ENCODE peak calls at places on chromosome 21, in four cellular contexts. P is H9, F is uterus, E is adrenal gland. T is an unnamed sample.
A peak's percentile ranks its signal among the peaks of the same experiment; 100 is the strongest.

GRCh38 chr21:15614757-15615156 is 115.0 kb upstream of the USP25 start:
- DNase-seq in P (no peak), F (no peak), E (no peak), T (no peak)

GRCh38 chr21:23968722-23969647 is 1638.3 kb downstream of the MRPL39 start:
- DNase-seq in P (peak; percentile 75), F (no peak), E (peak; percentile 59), T (no peak)

GRCh38 chr21:30818837-30819236 is 5.8 kb upstream of the KRTAP8-1 start:
- DNase-seq in P (no peak), F (no peak), E (no peak), T (no peak)

GRCh38 chr21:14064296-14064645 is 146.5 kb downstream of the LIPI start:
- DNase-seq in P (peak; percentile 20), F (no peak), E (no peak), T (no peak)

GRCh38 chr21:27555996-27556395 is 589.1 kb upstream of the ADAMTS5 start:
- DNase-seq in P (no peak), F (no peak), E (no peak), T (no peak)

GRCh38 chr21:37149411-37149810 is 76.4 kb downstream of the TTC3 start:
- DNase-seq in P (no peak), F (no peak), E (no peak), T (no peak)

GRCh38 chr21:23743821-23744220 is 1863.5 kb downstream of the MRPL39 start:
- DNase-seq in P (no peak), F (no peak), E (no peak), T (no peak)

GRCh38 chr21:14875704-14876364 is 189.0 kb downstream of the NRIP1 start:
- DNase-seq in P (no peak), F (no peak), E (no peak), T (no peak)

GRCh38 chr21:21200103-21200938 is 202.1 kb downstream of the NCAM2 start:
- DNase-seq in P (no peak), F (peak; percentile 25), E (peak; percentile 79), T (no peak)

GRCh38 chr21:26846036-26846931 is 1.1 kb upstream of the ADAMTS1 start:
- DNase-seq in P (peak; percentile 81), F (peak; percentile 92), E (peak; percentile 70), T (no peak)

GRCh38 chr21:36322083-36322424 is 2.1 kb downstream of the MORC3 start:
- DNase-seq in P (no peak), F (no peak), E (no peak), T (no peak)

GRCh38 chr21:38933731-38934130 is 128.0 kb downstream of the ETS2 start:
- DNase-seq in P (no peak), F (no peak), E (no peak), T (no peak)

GRCh38 chr21:37896788-37897187 is 19.5 kb downstream of the KCNJ6 start:
- DNase-seq in P (no peak), F (no peak), E (no peak), T (no peak)

GRCh38 chr21:26027696-26028095 is 142.9 kb downstream of the APP start:
- DNase-seq in P (no peak), F (no peak), E (no peak), T (no peak)

GRCh38 chr21:46477765-46478164 is 19.1 kb downstream of the DIP2A start:
- DNase-seq in P (no peak), F (no peak), E (no peak), T (no peak)

GRCh38 chr21:36429672-36430546 is 44.7 kb downstream of the CHAF1B start:
- DNase-seq in P (peak; percentile 75), F (peak; percentile 88), E (peak; percentile 95), T (no peak)

GRCh38 chr21:38773108-38774061 is 32.3 kb upstream of the ETS2 start:
- DNase-seq in P (no peak), F (peak; percentile 68), E (no peak), T (no peak)

GRCh38 chr21:17416139-17416538 is 96.7 kb upstream of the CXADR start:
- DNase-seq in P (no peak), F (peak; percentile 73), E (no peak), T (no peak)

GRCh38 chr21:39182484-39183271 is 573 bp downstream of the PSMG1 start:
- DNase-seq in P (no peak), F (peak; percentile 29), E (peak; percentile 56), T (no peak)

GRCh38 chr21:46352913-46353312 is 29.0 kb downstream of the PCNT start:
- DNase-seq in P (no peak), F (no peak), E (no peak), T (no peak)

GRCh38 chr21:39715804-39716397 is 29.1 kb upstream of the IGSF5 start:
- DNase-seq in P (peak; percentile 41), F (peak; percentile 47), E (peak; percentile 73), T (no peak)

GRCh38 chr21:26546698-26547097 is 26.4 kb downstream of the CYYR1 start:
- DNase-seq in P (no peak), F (peak; percentile 54), E (peak; percentile 38), T (no peak)

GRCh38 chr21:39658066-39658465 is 45.3 kb downstream of the B3GALT5 start:
- DNase-seq in P (no peak), F (no peak), E (no peak), T (no peak)

GRCh38 chr21:31182231-31183129 is 144.2 kb upstream of the KRTAP19-8 start:
- DNase-seq in P (no peak), F (no peak), E (no peak), T (no peak)

GRCh38 chr21:15966216-15966615 is 236.4 kb downstream of the USP25 start:
- DNase-seq in P (no peak), F (peak; percentile 30), E (no peak), T (no peak)

GRCh38 chr21:43334214-43334958 is 92.5 kb downstream of the SIK1 start:
- DNase-seq in P (no peak), F (no peak), E (no peak), T (no peak)

GRCh38 chr21:15063081-15063820 is 1.5 kb downstream of the NRIP1 start:
- DNase-seq in P (no peak), F (no peak), E (no peak), T (no peak)

GRCh38 chr21:33441489-33442477 is 38.0 kb downstream of the TMEM50B start:
- DNase-seq in P (no peak), F (no peak), E (peak; percentile 63), T (no peak)

GRCh38 chr21:45228171-45228641 is 59.5 kb downstream of the POFUT2 start:
- DNase-seq in P (no peak), F (peak; percentile 54), E (peak; percentile 73), T (no peak)
- H3K4me1 ChIP-seq in P (no peaks in the 10 kb centered on the region), F (no peaks in the 10 kb centered on the region), E (no peaks in the 10 kb centered on the region), T (peaks cover 16% of the 10 kb centered on the region)

GRCh38 chr21:35282944-35283343 is 233.8 kb upstream of the RUNX1 start:
- DNase-seq in P (no peak), F (no peak), E (no peak), T (no peak)
- H3K27me3 ChIP-seq in P (no peaks in the 10 kb centered on the region), F (no peaks in the 10 kb centered on the region), E (no peaks in the 10 kb centered on the region), T (no peaks in the 10 kb centered on the region)

GRCh38 chr21:32335601-32336575 is 37.2 kb downstream of the MRAP start:
- DNase-seq in P (peak; percentile 19), F (no peak), E (no peak), T (no peak)

GRCh38 chr21:32334980-32335471 is 36.4 kb downstream of the MRAP start:
- DNase-seq in P (peak; percentile 27), F (no peak), E (no peak), T (no peak)

GRCh38 chr21:32336711-32337110 is 38.1 kb downstream of the MRAP start:
- DNase-seq in P (no peak), F (no peak), E (no peak), T (no peak)

GRCh38 chr21:32338209-32338921 is 39.7 kb downstream of the MRAP start:
- DNase-seq in P (no peak), F (no peak), E (peak; percentile 11), T (no peak)

DNA sequence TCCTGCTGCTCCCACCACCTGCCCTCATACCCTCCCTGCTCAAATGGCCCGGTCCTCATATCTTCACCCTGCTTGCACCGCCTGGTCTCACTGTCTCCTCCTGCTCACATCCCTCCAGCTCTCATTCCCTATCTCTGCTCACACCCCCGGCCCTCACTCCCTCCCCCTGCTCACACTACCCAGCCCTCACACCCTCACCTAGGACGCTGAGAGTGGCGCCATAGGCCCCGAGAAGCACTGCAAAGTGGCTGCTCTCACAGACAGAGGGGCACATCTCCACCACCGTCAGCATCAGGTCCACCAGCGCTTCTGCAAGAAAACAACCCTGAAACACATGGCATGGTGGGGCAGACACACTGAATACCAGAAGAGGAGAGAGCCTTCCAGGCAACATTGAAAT is 38.6 kb downstream of the MRAP start:
- DNase-seq in P (no peak), F (no peak), E (no peak), T (no peak)
- H3K4me1 ChIP-seq in P (no peaks in the 10 kb centered on the region), F (no peaks in the 10 kb centered on the region), E (no peaks in the 10 kb centered on the region), T (no peaks in the 10 kb centered on the region)

GRCh38 chr21:41315726-41316125 is 875 bp upstream of the FAM3B start:
- DNase-seq in P (no peak), F (no peak), E (no peak), T (no peak)
- H3K27me3 ChIP-seq in P (no peaks in the 10 kb centered on the region), F (no peaks in the 10 kb centered on the region), E (peaks cover 17% of the 10 kb centered on the region), T (peaks cover 37% of the 10 kb centered on the region)

DNA sequence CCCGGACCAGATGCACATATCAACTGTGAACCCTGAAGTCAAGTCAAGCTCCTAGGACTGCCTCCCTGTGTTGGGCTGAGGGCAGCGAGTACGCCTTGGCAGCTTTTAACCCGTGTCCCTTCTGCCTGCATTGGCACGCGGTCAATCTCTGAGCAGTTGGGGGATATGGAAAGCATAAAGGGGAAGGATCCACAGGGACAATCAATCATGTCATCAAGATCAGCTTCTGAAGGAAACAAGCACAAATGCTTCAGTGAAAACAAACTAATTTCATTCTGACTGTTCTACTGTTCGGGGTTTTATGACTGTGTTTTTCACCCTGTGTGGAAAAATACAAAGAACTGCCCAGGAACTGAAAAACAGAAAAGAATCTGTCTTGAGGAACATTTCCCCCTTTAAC is 106.2 kb downstream of the RUNX1 start:
- DNase-seq in P (no peak), F (no peak), E (no peak), T (no peak)
- H3K4me1 ChIP-seq in P (no peaks in the 10 kb centered on the region), F (no peaks in the 10 kb centered on the region), E (no peaks in the 10 kb centered on the region), T (no peaks in the 10 kb centered on the region)

GRCh38 chr21:41771625-41771945 is 4.7 kb upstream of the RIPK4 start:
- DNase-seq in P (no peak), F (no peak), E (no peak), T (no peak)
- H3K27me3 ChIP-seq in P (peaks cover 37% of the 10 kb centered on the region), F (peaks cover 9% of the 10 kb centered on the region), E (peaks cover 52% of the 10 kb centered on the region), T (peaks cover 44% of the 10 kb centered on the region)

T was measured in esophagus muscularis mucosa.